ENCODE peak calls at places on chromosomes 3 and 15, in four cellular contexts. P is heart right ventricle; I is BJ; L is CD8-positive, alpha-beta T cell. O is an unnamed sample.

GRCh38 chr3:125433611-125434041 is 58.5 kb upstream of the ZNF148 start:
- DNase-seq in I (no peak), P (no peak), L (no peak), O (no peak)

GRCh38 chr3:176430244-176430893 is 766.9 kb downstream of the TBL1XR1 start:
- DNase-seq in P (no peak), L (no peak), I (peak; percentile 13), O (peak; percentile 75)

GRCh38 chr3:42489116-42489936 is 13.1 kb upstream of the VIPR1 start:
- DNase-seq in I (no peak), P (no peak), L (no peak), O (peak; percentile 71)

GRCh38 chr3:8627949-8628348 is 16.6 kb downstream of the SSUH2 start:
- DNase-seq in P (no peak), L (no peak), I (no peak), O (no peak)

GRCh38 chr3:138950006-138950644 is 3.1 kb downstream of the FOXL2NB start:
- DNase-seq in I (no peak), L (no peak), P (peak; percentile 28), O (no peak)

GRCh38 chr3:10449436-10449835 is 56.0 kb downstream of the ATP2B2 start:
- DNase-seq in L (no peak), P (no peak), I (no peak), O (no peak)

GRCh38 chr3:124250053-124250452 is 258.1 kb upstream of the ROPN1 start:
- DNase-seq in L (no peak), I (no peak), P (no peak), O (no peak)

GRCh38 chr3:147361671-147362420 is 44.5 kb downstream of the ZIC4 start:
- DNase-seq in I (no peak), L (no peak), P (peak; percentile 26), O (no peak)

GRCh38 chr15:67051088-67051659 is 14.2 kb upstream of the SMAD3 start:
- DNase-seq in P (no peak), I (no peak), L (no peak), O (no peak)

GRCh38 chr15:42549782-42550392 is 1.2 kb downstream of the HAUS2 start:
- DNase-seq in P (no peak), L (no peak), I (no peak), O (no peak)

GRCh38 chr3:107753494-107753893 is 230.7 kb downstream of the BBX start:
- DNase-seq in P (no peak), I (no peak), L (no peak), O (no peak)

GRCh38 chr3:97037294-97037943 is 223.0 kb downstream of the EPHA6 start:
- DNase-seq in L (no peak), I (no peak), P (no peak), O (peak; percentile 13)

GRCh38 chr3:72763751-72764440 is 84.3 kb downstream of the SHQ1 start:
- DNase-seq in I (no peak), P (no peak), L (no peak), O (no peak)

GRCh38 chr3:138113309-138113708 is 2.1 kb downstream of the DZIP1L start:
- DNase-seq in L (no peak), I (no peak), P (no peak), O (no peak)

GRCh38 chr15:100929641-100930042 is 10.5 kb downstream of the LRRK1 start:
- DNase-seq in L (no peak), I (no peak), P (no peak), O (peak; percentile 55)

GRCh38 chr15:100928632-100929280 is 9.6 kb downstream of the LRRK1 start:
- DNase-seq in I (no peak), P (no peak), L (no peak), O (peak; percentile 73)

GRCh38 chr15:100932676-100933348 is 13.7 kb downstream of the LRRK1 start:
- DNase-seq in L (no peak), P (no peak), I (no peak), O (no peak)

GRCh38 chr15:100930306-100930848 is 11.2 kb downstream of the LRRK1 start:
- DNase-seq in I (no peak), L (no peak), P (no peak), O (no peak)

GRCh38 chr15:100931143-100931890 is 12.2 kb downstream of the LRRK1 start:
- DNase-seq in L (no peak), P (no peak), I (no peak), O (no peak)
- H3K4me3 ChIP-seq in L (no peak overlapping the region), P (no peak overlapping the region), I (no peak overlapping the region), O (no peak overlapping the region)

DNA sequence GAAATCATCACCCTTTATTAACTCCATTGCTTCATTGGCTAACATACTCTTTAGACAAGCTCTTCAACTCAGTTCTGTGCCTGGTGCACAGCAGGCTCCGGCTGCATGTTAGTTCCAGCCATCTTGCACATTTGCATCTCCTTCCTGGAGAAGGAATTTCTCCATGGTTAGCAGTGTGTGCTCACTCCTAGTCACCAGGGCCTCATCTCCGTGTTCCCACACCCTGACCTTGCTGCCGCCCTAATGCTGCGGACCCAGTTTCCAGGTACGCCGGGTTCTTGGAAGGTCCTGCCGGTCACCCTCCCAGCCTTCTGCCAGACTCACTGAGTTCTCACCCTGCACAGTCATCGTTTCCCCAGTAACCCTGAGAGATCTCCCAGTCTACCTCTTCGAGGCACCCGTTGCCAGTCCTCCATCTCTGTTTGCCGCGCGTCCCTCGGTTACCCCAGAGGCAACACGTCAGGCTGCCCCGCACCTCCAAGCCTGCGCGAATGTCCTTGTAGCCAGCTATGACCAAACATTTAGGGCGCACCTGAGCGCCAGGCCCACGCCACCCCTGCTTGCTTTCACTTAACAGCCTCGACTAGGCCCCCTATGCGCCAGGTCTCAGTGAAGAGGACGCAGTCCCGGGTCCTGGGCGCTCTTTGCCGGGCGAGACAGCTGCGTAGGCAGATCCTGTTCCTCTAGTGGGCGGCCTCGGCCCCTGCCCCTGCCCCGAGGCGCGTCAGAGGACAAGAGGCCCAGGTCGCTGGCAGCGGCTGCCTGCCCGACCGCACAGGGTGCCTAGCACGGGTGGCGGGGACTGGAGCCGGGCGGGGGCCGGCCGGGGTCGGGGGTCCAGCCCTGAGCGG is 744 bp upstream of the ZNF592 start:
- DNase-seq in I (no peak), L (peak; percentile 61), P (peak; percentile 79), O (no peak)
- TF ChIP-seq CTCF in I (peak; percentile 22), L (no peak), P (peak; percentile 35), O (peak; percentile 5)

DNA sequence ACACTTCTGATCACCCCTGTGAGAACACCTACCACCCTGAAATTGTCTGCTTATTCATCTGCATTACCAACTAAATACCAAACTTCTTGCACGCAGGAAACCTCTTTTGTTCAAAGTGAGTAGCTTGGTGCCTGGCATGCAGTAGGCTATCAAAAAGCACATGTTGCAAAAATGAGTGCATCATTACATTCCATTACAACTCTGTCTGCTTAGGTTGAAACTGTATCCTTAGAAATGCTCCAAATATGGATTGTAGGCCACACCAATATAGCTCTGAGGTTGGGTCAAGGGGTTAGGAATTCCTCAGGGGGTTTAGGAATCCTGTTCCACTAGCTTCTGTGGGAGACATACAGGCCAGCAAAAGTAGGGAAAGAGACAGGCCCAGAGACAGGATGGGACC is 107.2 kb downstream of the THRB start:
- DNase-seq in I (no peak), P (no peak), L (no peak), O (no peak)
- H3K4me3 ChIP-seq in I (no peak overlapping the region), P (no peak overlapping the region), L (no peak overlapping the region), O (no peak overlapping the region)

DNA sequence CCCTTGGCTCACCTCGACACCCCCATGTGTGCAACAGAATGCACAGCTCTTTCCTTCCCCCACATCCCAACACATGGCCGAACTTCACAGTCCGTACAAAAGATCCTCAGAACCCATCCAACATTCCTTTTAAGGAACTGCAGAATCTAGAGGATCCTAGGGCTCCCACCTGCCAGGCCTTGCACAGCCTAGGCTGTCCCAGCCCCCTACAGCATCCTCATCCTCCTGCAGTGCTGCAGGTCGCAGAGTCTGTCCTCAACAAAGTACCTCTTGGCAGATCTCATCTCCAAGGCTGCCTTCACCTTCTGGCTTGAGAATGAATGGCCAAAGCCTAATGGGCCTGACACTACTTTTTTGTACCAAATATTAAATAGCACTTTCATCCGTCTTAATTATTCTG is 19.8 kb downstream of the PRR23E start:
- DNase-seq in L (no peak), I (no peak), P (no peak), O (no peak)
- TF ChIP-seq CTCF in L (no peak), I (no peak), P (no peak), O (no peak)

GRCh38 chr15:39936187-39936586 is 2.3 kb downstream of the EIF2AK4 start:
- DNase-seq in L (no peak), P (no peak), I (no peak), O (no peak)
- H3K4me3 ChIP-seq in L (no peak overlapping the region), P (no peak overlapping the region), I (no peak overlapping the region), O (no peak overlapping the region)

DNA sequence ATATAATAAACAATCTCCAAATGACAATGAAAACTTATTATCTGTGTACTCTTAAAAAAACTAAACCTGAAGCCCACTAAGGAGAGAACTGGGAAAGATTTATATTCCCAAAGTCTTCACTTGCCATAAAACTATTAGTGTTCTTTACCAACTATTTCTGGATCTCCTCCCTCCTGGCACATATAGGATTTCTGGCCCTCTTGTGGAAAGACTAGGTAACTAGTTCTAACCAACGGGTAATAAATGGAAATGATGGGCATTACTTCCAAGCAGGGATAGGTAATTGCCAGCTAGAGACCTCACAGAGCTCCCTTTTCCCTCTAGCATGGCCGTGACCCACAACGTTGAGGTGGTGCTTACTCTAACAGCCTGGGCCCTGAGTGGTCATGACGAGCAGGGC is 110.1 kb downstream of the DNAH12 start:
- DNase-seq in L (no peak), P (no peak), I (no peak), O (peak; percentile 58)
- TF ChIP-seq CTCF in L (no peak), P (peak; percentile 49), I (peak; percentile 41), O (peak; percentile 63)

GRCh38 chr3:178964551-178964950 is 107.1 kb downstream of the ZMAT3 start:
- DNase-seq in I (no peak), L (no peak), P (no peak), O (no peak)

GRCh38 chr3:178966299-178967183 is 105.1 kb downstream of the ZMAT3 start:
- DNase-seq in L (no peak), P (no peak), I (no peak), O (peak; percentile 35)

GRCh38 chr3:178967184-178967532 is 104.5 kb downstream of the ZMAT3 start:
- DNase-seq in L (no peak), I (no peak), P (no peak), O (no peak)

GRCh38 chr3:178971614-178972013 is 100.0 kb downstream of the ZMAT3 start:
- DNase-seq in I (no peak), L (no peak), P (no peak), O (no peak)

DNA sequence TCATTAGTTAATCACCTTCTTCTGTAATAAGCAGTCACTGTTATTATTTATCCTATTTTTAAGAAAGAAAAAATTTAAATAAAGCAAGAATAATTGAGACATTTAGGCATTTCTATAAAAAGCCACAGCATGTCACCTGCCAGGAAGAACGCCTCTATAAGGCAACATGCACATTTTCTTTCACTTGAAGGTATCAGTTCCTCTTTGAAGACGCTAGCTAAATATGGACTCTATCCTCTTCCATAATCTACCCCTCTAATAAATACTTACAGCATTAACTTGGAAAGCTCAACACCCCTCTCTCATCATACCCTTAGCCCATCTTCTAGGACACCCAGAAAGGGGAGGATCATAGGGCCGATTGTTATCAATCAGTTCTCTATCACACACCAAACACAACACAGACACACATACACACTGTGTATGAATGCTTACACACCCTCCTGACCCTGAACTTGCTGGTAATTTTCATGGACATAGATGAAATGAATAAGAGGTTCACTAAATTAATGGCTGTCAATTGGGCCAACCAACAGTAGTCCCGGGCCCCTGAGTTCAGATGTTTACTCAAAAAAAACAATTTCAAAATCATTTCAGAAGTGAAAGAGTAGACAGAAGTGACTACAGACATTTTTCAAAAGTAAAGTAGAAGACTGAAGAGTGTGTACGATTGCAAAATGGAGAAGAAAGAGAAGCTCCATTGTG is 102.5 kb downstream of the ZMAT3 start:
- DNase-seq in L (no peak), I (no peak), P (no peak), O (no peak)
- H3K4me3 ChIP-seq in L (no peak overlapping the region), I (no peak overlapping the region), P (no peak overlapping the region), O (no peak overlapping the region)

O was measured in LNCaP clone FGC.